ENCODE peak calls at places on chromosomes 5 and 9, in ten cellular contexts. W, F, H, X, Q, L, Y, M, T and V are unnamed samples.

GRCh38 chr9:92764381-92764987 is at the start of gene BICD2:
- DNase-seq in M (no peak), H (no peak), Y (no peak), T (no peak), L (no peak), F (no peak), W (no peak), X (peak), Q (no peak), V (no peak)

GRCh38 chr5:23024470-23024869 is 171.3 kb upstream of the CDH12 start:
- DNase-seq in H (no peak), Q (no peak), L (no peak), Y (no peak), X (no peak), T (no peak), F (no peak), M (no peak), W (no peak), V (no peak)

GRCh38 chr9:97808972-97809371 is 44.1 kb upstream of the FOXE1 start:
- DNase-seq in W (no peak), H (no peak), T (peak), F (no peak), X (no peak), M (no peak), Q (no peak), Y (no peak), L (no peak), V (no peak)

GRCh38 chr5:118692811-118693342 is 295.5 kb downstream of the DTWD2 start:
- DNase-seq in Q (no peak), F (no peak), W (no peak), L (no peak), M (no peak), T (no peak), H (no peak), Y (no peak), X (no peak), V (no peak)

GRCh38 chr9:27634879-27635278 is 61.6 kb upstream of the C9orf72 start:
- DNase-seq in Y (no peak), T (no peak), W (no peak), X (no peak), L (peak), Q (no peak), M (no peak), F (no peak), H (no peak), V (no peak)

GRCh38 chr5:137833463-137833862 is 34.2 kb upstream of the MYOT start:
- DNase-seq in H (peak), Q (no peak), M (no peak), F (peak), Y (no peak), X (no peak), T (peak), L (no peak), W (peak), V (peak)

GRCh38 chr5:64807505-64807904 is 38.8 kb downstream of the CWC27 start:
- DNase-seq in Y (no peak), Q (no peak), T (peak), H (no peak), L (no peak), W (peak), M (no peak), X (no peak), F (peak), V (no peak)

GRCh38 chr5:91194861-91195460 is 188.2 kb downstream of the ARRDC3 start:
- DNase-seq in W (no peak), L (no peak), F (no peak), M (no peak), X (no peak), T (no peak), H (no peak), Y (no peak), Q (no peak), V (no peak)